ENCODE peak calls at places on chromosomes 3 and 15, in four cellular contexts. P is stimulated activated CD4-positive, alpha-beta T cell treated with anti-CD3 and anti-CD28 coated beads, TNF-alpha, amount 100 ng/mL, for 24 hours; U is RCC 7860; L is neural crest cell. B is an unnamed sample.

GRCh38 chr15:25830844-25831443 is 32.2 kb downstream of the ATP10A start:
- DNase-seq in L (no peak), U (peak), P (no peak), B (no peak)

GRCh38 chr3:109806929-109807328 is 469.6 kb upstream of the DPPA4 start:
- DNase-seq in P (peak), L (no peak), U (peak), B (peak)

GRCh38 chr15:75654201-75654907 is 6.6 kb downstream of the SNX33 start:
- DNase-seq in U (no peak), L (no peak), P (no peak), B (no peak)

GRCh38 chr3:17140670-17141505 is 256.1 kb downstream of the PLCL2 start:
- DNase-seq in L (no peak), U (no peak), P (no peak), B (no peak)

GRCh38 chr15:90085565-90085964 is 16.7 kb downstream of the IDH2 start:
- DNase-seq in P (no peak), U (no peak), L (no peak), B (no peak)

GRCh38 chr15:62977952-62978811 is 64.4 kb upstream of the TPM1 start:
- DNase-seq in L (no peak), P (no peak), U (peak), B (no peak)

GRCh38 chr3:119156868-119157267 is 10.9 kb downstream of the TEX55 start:
- DNase-seq in L (no peak), P (no peak), U (no peak), B (no peak)

GRCh38 chr3:13852638-13853009 is 27.2 kb downstream of the WNT7A start:
- DNase-seq in L (no peak), U (no peak), P (no peak), B (peak)

GRCh38 chr15:83436513-83437158 is 10.5 kb upstream of the SH3GL3 start:
- DNase-seq in P (no peak), L (peak), U (peak), B (no peak)

GRCh38 chr15:67720556-67721175 is 104.6 kb upstream of the SKOR1 start:
- DNase-seq in P (no peak), U (no peak), L (no peak), B (no peak)

GRCh38 chr3:52779411-52780297 is 2.3 kb downstream of the ITIH1 start:
- DNase-seq in U (no peak), L (no peak), P (no peak), B (no peak)

GRCh38 chr3:11807651-11808050 is 39.0 kb downstream of the TAMM41 start:
- DNase-seq in L (no peak), U (no peak), P (no peak), B (no peak)

GRCh38 chr3:70471464-70472342 is 159.3 kb upstream of the MDFIC2 start:
- DNase-seq in U (no peak), L (no peak), P (no peak), B (no peak)

GRCh38 chr3:120418866-120419490 is 31.8 kb downstream of the FSTL1 start:
- DNase-seq in P (no peak), L (no peak), U (peak), B (peak)

GRCh38 chr3:40621252-40621651 is 96.5 kb downstream of the ZNF621 start:
- DNase-seq in L (no peak), P (no peak), U (no peak), B (no peak)

GRCh38 chr3:112354642-112355333 is 21.8 kb downstream of the CD200 start:
- DNase-seq in P (no peak), L (no peak), U (no peak), B (no peak)

GRCh38 chr3:53350652-53351051 is 3.3 kb upstream of the DCP1A start:
- DNase-seq in U (no peak), P (no peak), L (no peak), B (peak)

GRCh38 chr15:43524254-43524847 is 6.9 kb downstream of the MAP1A start:
- DNase-seq in P (no peak), U (no peak), L (no peak), B (no peak)

GRCh38 chr3:136949708-136950107 is 8.1 kb upstream of the IL20RB start:
- DNase-seq in P (no peak), L (no peak), U (no peak), B (no peak)

GRCh38 chr15:99682455-99682854 is 50.8 kb downstream of the LYSMD4 start:
- DNase-seq in P (no peak), U (peak), L (no peak), B (no peak)

GRCh38 chr3:172272699-172273098 is 175.6 kb downstream of the GHSR start:
- DNase-seq in L (no peak), U (no peak), P (no peak), B (no peak)